ENCODE peak calls at places on chromosomes 3 and 15, in five cellular contexts. One of them, this sample, is unnamed. For H3K36me3, the result is how much of the 10 kb centered on the place peaks cover.

GRCh38 chr15:29883126-29883525 is 60.9 kb upstream of the TJP1 start:
- DNase-seq in GM23248: no peak
- DNase-seq in MM.1S: no peak
- DNase-seq in PC-3: no peak
- DNase-seq in hepatocyte: no peak
- DNase-seq in this sample: no peak

GRCh38 chr3:52204337-52205073 is 6.5 kb downstream of the ALAS1 start:
- DNase-seq in GM23248: peak
- DNase-seq in MM.1S: peak
- DNase-seq in PC-3: peak
- DNase-seq in hepatocyte: no peak
- DNase-seq in this sample: no peak

GRCh38 chr3:14565791-14566588 is 25.8 kb upstream of the GRIP2 start:
- DNase-seq in GM23248: peak
- DNase-seq in MM.1S: peak
- DNase-seq in PC-3: peak
- DNase-seq in hepatocyte: no peak
- DNase-seq in this sample: no peak

GRCh38 chr3:144810150-144810549 is 838.5 kb downstream of the DIPK2A start:
- DNase-seq in GM23248: no peak
- DNase-seq in MM.1S: no peak
- DNase-seq in PC-3: peak
- DNase-seq in hepatocyte: no peak
- DNase-seq in this sample: no peak

GRCh38 chr3:55282994-55283393 is 204.1 kb downstream of the WNT5A start:
- DNase-seq in GM23248: no peak
- DNase-seq in MM.1S: no peak
- DNase-seq in PC-3: no peak
- DNase-seq in hepatocyte: no peak
- DNase-seq in this sample: no peak

GRCh38 chr15:67824900-67825879 is at the start of gene SKOR1:
- DNase-seq in GM23248: peak
- DNase-seq in MM.1S: no peak
- DNase-seq in PC-3: no peak
- DNase-seq in hepatocyte: peak
- DNase-seq in this sample: no peak

GRCh38 chr15:63047792-63048114 is 5.2 kb downstream of the TPM1 start:
- DNase-seq in GM23248: no peak
- DNase-seq in MM.1S: no peak
- DNase-seq in PC-3: no peak
- DNase-seq in hepatocyte: no peak
- DNase-seq in this sample: no peak

GRCh38 chr15:55282284-55282833 is 7.3 kb downstream of the RAB27A start:
- DNase-seq in GM23248: peak
- DNase-seq in MM.1S: no peak
- DNase-seq in PC-3: peak
- DNase-seq in hepatocyte: no peak
- DNase-seq in this sample: no peak

GRCh38 chr3:110101361-110101760 is 764.0 kb upstream of the DPPA4 start:
- DNase-seq in GM23248: peak
- DNase-seq in MM.1S: no peak
- DNase-seq in PC-3: peak
- DNase-seq in hepatocyte: no peak
- DNase-seq in this sample: no peak

GRCh38 chr15:39602143-39602542 is 21.3 kb downstream of the THBS1 start:
- DNase-seq in GM23248: peak
- DNase-seq in MM.1S: no peak
- DNase-seq in PC-3: peak
- DNase-seq in hepatocyte: no peak
- DNase-seq in this sample: no peak

GRCh38 chr3:9770276-9770812 is 597 bp upstream of the CAMK1 start:
- DNase-seq in GM23248: no peak
- DNase-seq in MM.1S: no peak
- DNase-seq in PC-3: no peak
- DNase-seq in hepatocyte: peak
- DNase-seq in this sample: no peak

GRCh38 chr15:101320501-101321052 is 25.5 kb upstream of the SNRPA1 start:
- DNase-seq in GM23248: peak
- DNase-seq in MM.1S: peak
- DNase-seq in PC-3: no peak
- DNase-seq in hepatocyte: peak
- DNase-seq in this sample: no peak

GRCh38 chr3:128270559-128271492 is 117.5 kb downstream of the EEFSEC start:
- DNase-seq in GM23248: no peak
- DNase-seq in MM.1S: no peak
- DNase-seq in PC-3: no peak
- DNase-seq in hepatocyte: no peak
- DNase-seq in this sample: peak

GRCh38 chr15:99486371-99487336 is 79.1 kb upstream of the MEF2A start:
- DNase-seq in GM23248: peak
- DNase-seq in MM.1S: no peak
- DNase-seq in PC-3: peak
- DNase-seq in hepatocyte: peak
- DNase-seq in this sample: no peak

GRCh38 chr3:133487204-133487603 is 86.3 kb upstream of the CDV3 start:
- DNase-seq in GM23248: no peak
- DNase-seq in MM.1S: no peak
- DNase-seq in PC-3: no peak
- DNase-seq in hepatocyte: no peak
- DNase-seq in this sample: no peak

GRCh38 chr3:129512595-129512994 is 15.8 kb upstream of the RHO start:
- DNase-seq in GM23248: no peak
- DNase-seq in MM.1S: no peak
- DNase-seq in PC-3: no peak
- DNase-seq in hepatocyte: no peak
- DNase-seq in this sample: no peak

GRCh38 chr3:123720638-123721037 is 135.8 kb upstream of the HACD2 start:
- DNase-seq in GM23248: no peak
- DNase-seq in MM.1S: no peak
- DNase-seq in PC-3: no peak
- DNase-seq in hepatocyte: no peak
- DNase-seq in this sample: no peak

GRCh38 chr3:108471346-108471935 is 39.0 kb downstream of the MYH15 start:
- DNase-seq in GM23248: peak
- DNase-seq in MM.1S: no peak
- DNase-seq in PC-3: peak
- DNase-seq in hepatocyte: no peak
- DNase-seq in this sample: no peak

GRCh38 chr15:30791239-30791638 is 112.5 kb upstream of the FAN1 start:
- DNase-seq in GM23248: peak
- DNase-seq in MM.1S: no peak
- DNase-seq in PC-3: peak
- DNase-seq in hepatocyte: no peak
- DNase-seq in this sample: no peak

GRCh38 chr3:93983408-93983807 is 3.5 kb downstream of the ARL13B start:
- DNase-seq in GM23248: no peak
- DNase-seq in MM.1S: no peak
- DNase-seq in PC-3: no peak
- DNase-seq in hepatocyte: no peak
- DNase-seq in this sample: no peak

GRCh38 chr15:88400069-88400468 is 67.1 kb downstream of the MRPL46 start:
- DNase-seq in GM23248: no peak
- DNase-seq in MM.1S: no peak
- DNase-seq in PC-3: no peak
- DNase-seq in hepatocyte: no peak
- DNase-seq in this sample: no peak

GRCh38 chr3:166986000-166986399 is 394.1 kb downstream of the ZBBX start:
- DNase-seq in GM23248: no peak
- DNase-seq in MM.1S: no peak
- DNase-seq in PC-3: no peak
- DNase-seq in hepatocyte: no peak
- DNase-seq in this sample: no peak

GRCh38 chr3:188749010-188749617 is 422.7 kb upstream of the TPRG1 start:
- DNase-seq in GM23248: peak
- DNase-seq in MM.1S: peak
- DNase-seq in PC-3: peak
- DNase-seq in hepatocyte: no peak
- DNase-seq in this sample: no peak

GRCh38 chr15:40999190-40999589 is 45.9 kb downstream of the CHAC1 start:
- DNase-seq in GM23248: peak
- DNase-seq in MM.1S: no peak
- DNase-seq in PC-3: peak
- DNase-seq in hepatocyte: no peak
- DNase-seq in this sample: peak
- H3K36me3 ChIP-seq in GM23248: under half
- H3K36me3 ChIP-seq in MM.1S: under half
- H3K36me3 ChIP-seq in PC-3: under half
- H3K36me3 ChIP-seq in hepatocyte: under half
- H3K36me3 ChIP-seq in this sample: under half

GRCh38 chr15:60935130-60935529 is 294.0 kb downstream of the RORA start:
- DNase-seq in GM23248: no peak
- DNase-seq in MM.1S: no peak
- DNase-seq in PC-3: no peak
- DNase-seq in hepatocyte: no peak
- DNase-seq in this sample: no peak
- H3K27ac ChIP-seq in GM23248: no peak
- H3K27ac ChIP-seq in MM.1S: no peak
- H3K27ac ChIP-seq in PC-3: no peak
- H3K27ac ChIP-seq in hepatocyte: no peak
- H3K27ac ChIP-seq in this sample: no peak

DNA sequence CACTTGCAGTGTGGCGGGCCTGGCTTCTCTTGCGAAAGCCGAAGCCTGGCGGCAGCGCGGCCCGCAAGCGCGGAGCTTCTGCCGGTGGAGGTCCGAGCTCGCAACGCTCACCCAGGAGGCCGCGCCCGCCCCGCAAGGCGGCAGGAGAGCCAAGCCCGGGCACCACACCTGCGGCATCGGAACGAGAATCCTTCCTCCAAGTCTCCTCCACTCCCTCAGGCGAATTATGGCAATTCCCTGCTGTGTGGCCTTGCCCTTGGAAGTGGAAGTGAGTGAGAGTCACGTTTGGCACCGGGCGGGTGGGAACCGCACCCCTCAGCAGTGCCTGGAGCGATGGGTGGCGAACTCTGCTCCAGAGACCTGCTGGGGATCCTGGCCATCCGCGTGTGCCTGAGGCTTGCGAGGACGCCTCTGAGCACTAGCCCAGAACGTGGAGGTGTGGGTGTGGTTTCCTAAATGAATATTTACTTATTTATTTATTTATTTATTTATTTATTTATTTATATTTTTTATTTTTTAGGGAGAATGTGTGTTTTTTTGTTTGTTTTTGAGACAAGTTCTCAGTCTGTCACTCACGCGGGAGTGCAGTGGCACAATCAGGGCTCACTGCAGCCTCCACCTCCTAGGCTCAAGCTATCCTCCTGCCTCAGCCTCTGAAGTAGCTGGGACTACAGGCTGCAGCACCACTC is 133.7 kb upstream of the UBE2E1 start:
- DNase-seq in GM23248: peak
- DNase-seq in MM.1S: no peak
- DNase-seq in PC-3: peak
- DNase-seq in hepatocyte: no peak
- DNase-seq in this sample: no peak
- H2AFZ ChIP-seq in GM23248: no peak
- H2AFZ ChIP-seq in MM.1S: no peak
- H2AFZ ChIP-seq in PC-3: peak
- H2AFZ ChIP-seq in hepatocyte: no peak
- H2AFZ ChIP-seq in this sample: peak

DNA sequence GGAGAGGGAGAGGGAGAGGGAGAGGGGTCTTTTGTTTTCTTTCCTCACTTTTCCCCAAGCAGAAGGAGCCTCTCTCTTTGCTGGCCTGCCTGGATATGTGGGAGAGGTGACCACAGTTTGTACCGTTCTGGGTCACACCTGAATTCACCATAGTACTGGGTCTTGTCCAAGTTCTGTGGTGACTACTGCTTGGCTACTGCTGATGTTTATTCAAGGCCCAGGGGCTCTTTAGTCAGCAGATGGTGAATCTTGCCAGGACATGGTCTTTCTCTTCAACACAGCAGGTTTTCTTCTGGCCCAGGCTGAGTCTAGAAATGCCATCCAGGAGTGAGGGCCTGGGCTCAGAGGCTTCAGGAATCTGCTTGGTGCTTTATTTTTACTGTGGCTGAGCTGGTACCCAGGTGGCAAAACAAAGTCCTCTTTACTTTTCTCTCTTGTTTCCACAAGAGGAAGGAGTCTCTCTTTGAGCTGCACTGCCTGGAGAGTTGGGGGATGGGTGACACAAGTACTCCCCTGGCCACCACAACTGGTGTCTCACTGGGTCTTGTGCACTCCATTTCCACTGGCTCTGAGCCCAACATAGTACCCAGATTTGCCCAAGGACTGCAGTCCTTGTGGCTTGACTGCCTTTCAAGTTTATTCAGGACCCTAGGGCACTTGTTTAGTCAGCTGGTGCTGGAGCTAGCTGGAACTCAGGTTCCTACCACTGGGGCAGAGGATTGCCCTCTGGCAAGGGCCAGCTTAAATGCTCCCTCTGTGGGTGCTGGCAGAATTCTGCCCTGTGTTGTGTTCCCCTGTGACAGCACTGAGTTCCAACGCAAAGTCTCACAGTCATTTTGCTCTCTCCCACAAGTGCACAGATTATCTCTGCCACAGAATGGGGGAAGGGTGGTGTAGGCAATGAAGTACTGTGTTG is 16.8 kb upstream of the CCNDBP1 start:
- DNase-seq in GM23248: peak
- DNase-seq in MM.1S: no peak
- DNase-seq in PC-3: peak
- DNase-seq in hepatocyte: no peak
- DNase-seq in this sample: peak
- H3K36me3 ChIP-seq in GM23248: under half
- H3K36me3 ChIP-seq in MM.1S: under half
- H3K36me3 ChIP-seq in PC-3: under half
- H3K36me3 ChIP-seq in hepatocyte: under half
- H3K36me3 ChIP-seq in this sample: under half

GRCh38 chr3:124772081-124772831 is 42.0 kb downstream of the UMPS start:
- DNase-seq in GM23248: peak
- DNase-seq in MM.1S: no peak
- DNase-seq in PC-3: no peak
- DNase-seq in hepatocyte: peak
- DNase-seq in this sample: no peak

GRCh38 chr3:124770341-124771082 is 40.3 kb downstream of the UMPS start:
- DNase-seq in GM23248: no peak
- DNase-seq in MM.1S: peak
- DNase-seq in PC-3: no peak
- DNase-seq in hepatocyte: peak
- DNase-seq in this sample: no peak

GRCh38 chr3:124769462-124769861 is 39.2 kb downstream of the UMPS start:
- DNase-seq in GM23248: no peak
- DNase-seq in MM.1S: no peak
- DNase-seq in PC-3: no peak
- DNase-seq in hepatocyte: no peak
- DNase-seq in this sample: no peak

GRCh38 chr3:124768812-124769211 is 38.6 kb downstream of the UMPS start:
- DNase-seq in GM23248: peak
- DNase-seq in MM.1S: peak
- DNase-seq in PC-3: peak
- DNase-seq in hepatocyte: peak
- DNase-seq in this sample: no peak

GRCh38 chr3:124771083-124771445 is 40.8 kb downstream of the UMPS start:
- DNase-seq in GM23248: no peak
- DNase-seq in MM.1S: peak
- DNase-seq in PC-3: no peak
- DNase-seq in hepatocyte: no peak
- DNase-seq in this sample: no peak
- H3K27ac ChIP-seq in GM23248: no peak
- H3K27ac ChIP-seq in MM.1S: peak
- H3K27ac ChIP-seq in PC-3: no peak
- H3K27ac ChIP-seq in hepatocyte: peak
- H3K27ac ChIP-seq in this sample: no peak

GRCh38 chr3:5331567-5332269 is 144.2 kb downstream of the EDEM1 start:
- DNase-seq in GM23248: no peak
- DNase-seq in MM.1S: no peak
- DNase-seq in PC-3: no peak
- DNase-seq in hepatocyte: no peak
- DNase-seq in this sample: no peak
- H2AFZ ChIP-seq in GM23248: no peak
- H2AFZ ChIP-seq in MM.1S: no peak
- H2AFZ ChIP-seq in PC-3: no peak
- H2AFZ ChIP-seq in hepatocyte: no peak
- H2AFZ ChIP-seq in this sample: no peak